ENCODE peak calls at places on chromosome 10, in four cellular contexts. One of them, this sample, is unnamed.

GRCh38 chr10:69789164-69789576 is 12.5 kb upstream of the COL13A1 start:
- DNase-seq in effector memory CD4-positive, alpha-beta T cell: no peak
- DNase-seq in cardiac fibroblast: peak; percentile 20
- DNase-seq in aorta: no peak
- DNase-seq in this sample: no peak

GRCh38 chr10:18214692-18215563 is 74.7 kb downstream of the CACNB2 start:
- DNase-seq in aorta: no peak
- DNase-seq in cardiac fibroblast: peak; percentile 79
- DNase-seq in effector memory CD4-positive, alpha-beta T cell: no peak
- DNase-seq in this sample: peak; percentile 32

GRCh38 chr10:86668297-86669165 is at the start of gene LDB3:
- DNase-seq in effector memory CD4-positive, alpha-beta T cell: no peak
- DNase-seq in aorta: peak; percentile 85
- DNase-seq in cardiac fibroblast: peak; percentile 51
- DNase-seq in this sample: peak; percentile 99

GRCh38 chr10:74344306-74344705 is 193.3 kb downstream of the ADK start:
- DNase-seq in cardiac fibroblast: no peak
- DNase-seq in effector memory CD4-positive, alpha-beta T cell: no peak
- DNase-seq in aorta: no peak
- DNase-seq in this sample: no peak

GRCh38 chr10:786666-787512 is 97.4 kb upstream of the DIP2C start:
- DNase-seq in effector memory CD4-positive, alpha-beta T cell: no peak
- DNase-seq in cardiac fibroblast: no peak
- DNase-seq in aorta: no peak
- DNase-seq in this sample: peak; percentile 54

GRCh38 chr10:121524138-121524817 is 74.0 kb downstream of the FGFR2 start:
- DNase-seq in cardiac fibroblast: no peak
- DNase-seq in aorta: no peak
- DNase-seq in effector memory CD4-positive, alpha-beta T cell: no peak
- DNase-seq in this sample: no peak

GRCh38 chr10:105843786-105844560 is 1202.9 kb downstream of the SORCS3 start:
- DNase-seq in effector memory CD4-positive, alpha-beta T cell: no peak
- DNase-seq in aorta: no peak
- DNase-seq in cardiac fibroblast: no peak
- DNase-seq in this sample: no peak

GRCh38 chr10:86536294-86536861 is 14.8 kb upstream of the WAPL start:
- DNase-seq in effector memory CD4-positive, alpha-beta T cell: peak; percentile 38
- DNase-seq in cardiac fibroblast: no peak
- DNase-seq in aorta: peak; percentile 46
- DNase-seq in this sample: no peak

GRCh38 chr10:7563770-7564169 is 103.0 kb downstream of the ITIH5 start:
- DNase-seq in effector memory CD4-positive, alpha-beta T cell: no peak
- DNase-seq in cardiac fibroblast: no peak
- DNase-seq in aorta: no peak
- DNase-seq in this sample: no peak

GRCh38 chr10:48779077-48779476 is 94.4 kb downstream of the WDFY4 start:
- DNase-seq in cardiac fibroblast: no peak
- DNase-seq in effector memory CD4-positive, alpha-beta T cell: no peak
- DNase-seq in aorta: no peak
- DNase-seq in this sample: no peak

GRCh38 chr10:123150986-123151738 is 3.0 kb upstream of the BUB3 start:
- DNase-seq in cardiac fibroblast: no peak
- DNase-seq in effector memory CD4-positive, alpha-beta T cell: no peak
- DNase-seq in aorta: no peak
- DNase-seq in this sample: peak; percentile 70

GRCh38 chr10:6580279-6581029 is 378 bp upstream of the PRKCQ start:
- DNase-seq in cardiac fibroblast: peak; percentile 21
- DNase-seq in effector memory CD4-positive, alpha-beta T cell: peak; percentile 74
- DNase-seq in aorta: peak; percentile 76
- DNase-seq in this sample: peak; percentile 97

GRCh38 chr10:112791447-112791846 is 158.6 kb upstream of the TCF7L2 start:
- DNase-seq in effector memory CD4-positive, alpha-beta T cell: no peak
- DNase-seq in cardiac fibroblast: no peak
- DNase-seq in aorta: no peak
- DNase-seq in this sample: no peak

GRCh38 chr10:18238875-18239485 is 98.8 kb downstream of the CACNB2 start:
- DNase-seq in cardiac fibroblast: peak; percentile 76
- DNase-seq in aorta: no peak
- DNase-seq in effector memory CD4-positive, alpha-beta T cell: no peak
- DNase-seq in this sample: no peak

GRCh38 chr10:36608866-36609265 is 516.5 kb upstream of the ANKRD30A start:
- DNase-seq in effector memory CD4-positive, alpha-beta T cell: no peak
- DNase-seq in cardiac fibroblast: peak; percentile 26
- DNase-seq in aorta: no peak
- DNase-seq in this sample: peak; percentile 69

GRCh38 chr10:60086862-60087261 is 180.5 kb upstream of the CCDC6 start:
- DNase-seq in aorta: no peak
- DNase-seq in cardiac fibroblast: no peak
- DNase-seq in effector memory CD4-positive, alpha-beta T cell: no peak
- DNase-seq in this sample: peak; percentile 3

GRCh38 chr10:86255405-86256251 is 111.0 kb downstream of the GRID1 start:
- DNase-seq in effector memory CD4-positive, alpha-beta T cell: no peak
- DNase-seq in cardiac fibroblast: no peak
- DNase-seq in aorta: no peak
- DNase-seq in this sample: no peak

GRCh38 chr10:77949167-77949566 is 22.6 kb upstream of the DLG5 start:
- DNase-seq in cardiac fibroblast: peak; percentile 66
- DNase-seq in effector memory CD4-positive, alpha-beta T cell: no peak
- DNase-seq in aorta: peak; percentile 53
- DNase-seq in this sample: no peak

GRCh38 chr10:1776127-1776662 is 38.9 kb upstream of the ADARB2 start:
- DNase-seq in cardiac fibroblast: no peak
- DNase-seq in aorta: no peak
- DNase-seq in effector memory CD4-positive, alpha-beta T cell: no peak
- DNase-seq in this sample: no peak

GRCh38 chr10:114634607-114634974 is 23.5 kb downstream of the ABLIM1 start:
- DNase-seq in aorta: peak; percentile 86
- DNase-seq in cardiac fibroblast: peak; percentile 80
- DNase-seq in effector memory CD4-positive, alpha-beta T cell: no peak
- DNase-seq in this sample: peak; percentile 93

GRCh38 chr10:6456067-6456466 is 124.0 kb downstream of the PRKCQ start:
- DNase-seq in aorta: no peak
- DNase-seq in effector memory CD4-positive, alpha-beta T cell: no peak
- DNase-seq in cardiac fibroblast: no peak
- DNase-seq in this sample: no peak

GRCh38 chr10:14032406-14032998 is 298.2 kb downstream of the FRMD4A start:
- DNase-seq in aorta: no peak
- DNase-seq in cardiac fibroblast: peak; percentile 14
- DNase-seq in effector memory CD4-positive, alpha-beta T cell: peak; percentile 23
- DNase-seq in this sample: no peak

GRCh38 chr10:131926743-131927595 is 26.2 kb downstream of the PPP2R2D start:
- DNase-seq in aorta: no peak
- DNase-seq in effector memory CD4-positive, alpha-beta T cell: no peak
- DNase-seq in cardiac fibroblast: no peak
- DNase-seq in this sample: no peak

GRCh38 chr10:115827180-115827579 is 445.8 kb downstream of the GFRA1 start:
- DNase-seq in cardiac fibroblast: peak; percentile 28
- DNase-seq in effector memory CD4-positive, alpha-beta T cell: no peak
- DNase-seq in aorta: no peak
- DNase-seq in this sample: no peak

GRCh38 chr10:118151461-118151860 is 104.7 kb upstream of the RAB11FIP2 start:
- DNase-seq in aorta: no peak
- DNase-seq in effector memory CD4-positive, alpha-beta T cell: no peak
- DNase-seq in cardiac fibroblast: no peak
- DNase-seq in this sample: no peak

GRCh38 chr10:24353319-24353718 is 144.4 kb downstream of the KIAA1217 start:
- DNase-seq in aorta: no peak
- DNase-seq in effector memory CD4-positive, alpha-beta T cell: no peak
- DNase-seq in cardiac fibroblast: no peak
- DNase-seq in this sample: no peak

GRCh38 chr10:2885956-2886296 is 181.4 kb upstream of the PFKP start:
- DNase-seq in cardiac fibroblast: no peak
- DNase-seq in effector memory CD4-positive, alpha-beta T cell: no peak
- DNase-seq in aorta: no peak
- DNase-seq in this sample: no peak

DNA sequence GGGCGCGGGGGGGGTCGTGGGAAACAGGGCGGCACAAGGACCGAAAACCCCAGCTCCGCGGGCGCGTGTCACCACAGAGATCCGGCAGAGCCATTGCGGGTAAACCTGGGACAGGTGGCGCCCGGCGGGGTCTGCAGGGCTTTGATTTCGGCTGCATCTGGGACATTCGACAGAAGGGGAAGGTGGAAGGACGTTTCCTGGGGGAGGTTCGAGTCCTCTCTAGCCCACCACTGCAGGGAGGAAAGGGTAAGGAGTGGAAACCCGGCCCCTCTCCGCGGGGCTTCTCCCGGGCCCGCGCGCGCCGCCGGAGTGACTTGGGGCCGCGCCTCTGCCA is 7.6 kb downstream of the NKX2-3 start:
- DNase-seq in cardiac fibroblast: no peak
- DNase-seq in effector memory CD4-positive, alpha-beta T cell: no peak
- DNase-seq in aorta: no peak
- DNase-seq in this sample: no peak
- H3K4me3 ChIP-seq in cardiac fibroblast: no peak overlapping the region
- H3K4me3 ChIP-seq in effector memory CD4-positive, alpha-beta T cell: no peak overlapping the region
- H3K4me3 ChIP-seq in aorta: no peak overlapping the region
- H3K4me3 ChIP-seq in this sample: no peak overlapping the region

GRCh38 chr10:97500297-97500575 is 1.5 kb downstream of the UBTD1 start:
- DNase-seq in aorta: no peak
- DNase-seq in cardiac fibroblast: no peak
- DNase-seq in effector memory CD4-positive, alpha-beta T cell: no peak
- DNase-seq in this sample: no peak
- H3K4me3 ChIP-seq in aorta: peak overlapping the region; percentile 65
- H3K4me3 ChIP-seq in cardiac fibroblast: peak overlapping the region; percentile 88
- H3K4me3 ChIP-seq in effector memory CD4-positive, alpha-beta T cell: no peak overlapping the region
- H3K4me3 ChIP-seq in this sample: peak overlapping the region; percentile 99

GRCh38 chr10:21513035-21513434 is 12.4 kb downstream of the SKIDA1 start:
- DNase-seq in cardiac fibroblast: no peak
- DNase-seq in effector memory CD4-positive, alpha-beta T cell: no peak
- DNase-seq in aorta: no peak
- DNase-seq in this sample: no peak

GRCh38 chr10:21508987-21509334 is 16.5 kb downstream of the SKIDA1 start:
- DNase-seq in cardiac fibroblast: no peak
- DNase-seq in aorta: no peak
- DNase-seq in effector memory CD4-positive, alpha-beta T cell: no peak
- DNase-seq in this sample: no peak

GRCh38 chr10:21511931-21512330 is 13.6 kb downstream of the SKIDA1 start:
- DNase-seq in cardiac fibroblast: no peak
- DNase-seq in aorta: no peak
- DNase-seq in effector memory CD4-positive, alpha-beta T cell: no peak
- DNase-seq in this sample: peak; percentile 65

GRCh38 chr10:21509391-21510217 is 15.9 kb downstream of the SKIDA1 start:
- DNase-seq in aorta: no peak
- DNase-seq in cardiac fibroblast: no peak
- DNase-seq in effector memory CD4-positive, alpha-beta T cell: no peak
- DNase-seq in this sample: peak; percentile 71

GRCh38 chr10:21510218-21511070 is 15.0 kb downstream of the SKIDA1 start:
- DNase-seq in effector memory CD4-positive, alpha-beta T cell: no peak
- DNase-seq in cardiac fibroblast: no peak
- DNase-seq in aorta: no peak
- DNase-seq in this sample: peak; percentile 93
- H3K4me3 ChIP-seq in effector memory CD4-positive, alpha-beta T cell: no peak overlapping the region
- H3K4me3 ChIP-seq in cardiac fibroblast: no peak overlapping the region
- H3K4me3 ChIP-seq in aorta: peak overlapping the region; percentile 40
- H3K4me3 ChIP-seq in this sample: peak overlapping the region; percentile 65

GRCh38 chr10:92108120-92108519 is 182.8 kb downstream of the CPEB3 start:
- DNase-seq in effector memory CD4-positive, alpha-beta T cell: no peak
- DNase-seq in aorta: no peak
- DNase-seq in cardiac fibroblast: no peak
- DNase-seq in this sample: no peak
- H3K4me3 ChIP-seq in effector memory CD4-positive, alpha-beta T cell: no peak overlapping the region
- H3K4me3 ChIP-seq in aorta: no peak overlapping the region
- H3K4me3 ChIP-seq in cardiac fibroblast: no peak overlapping the region
- H3K4me3 ChIP-seq in this sample: no peak overlapping the region

GRCh38 chr10:119211625-119212441 is 4.5 kb downstream of the GRK5 start:
- DNase-seq in cardiac fibroblast: peak; percentile 42
- DNase-seq in effector memory CD4-positive, alpha-beta T cell: no peak
- DNase-seq in aorta: no peak
- DNase-seq in this sample: peak; percentile 58
- H3K4me3 ChIP-seq in cardiac fibroblast: no peak overlapping the region
- H3K4me3 ChIP-seq in effector memory CD4-positive, alpha-beta T cell: peak overlapping the region; percentile 47
- H3K4me3 ChIP-seq in aorta: peak overlapping the region; percentile 23
- H3K4me3 ChIP-seq in this sample: no peak overlapping the region

GRCh38 chr10:125156196-125156595 is 4.2 kb downstream of the CTBP2 start:
- DNase-seq in aorta: no peak
- DNase-seq in cardiac fibroblast: no peak
- DNase-seq in effector memory CD4-positive, alpha-beta T cell: no peak
- DNase-seq in this sample: no peak
- H3K4me3 ChIP-seq in aorta: no peak overlapping the region
- H3K4me3 ChIP-seq in cardiac fibroblast: no peak overlapping the region
- H3K4me3 ChIP-seq in effector memory CD4-positive, alpha-beta T cell: no peak overlapping the region
- H3K4me3 ChIP-seq in this sample: no peak overlapping the region

GRCh38 chr10:16967866-16968721 is 150.9 kb upstream of the RSU1 start:
- DNase-seq in aorta: peak; percentile 62
- DNase-seq in cardiac fibroblast: peak; percentile 94
- DNase-seq in effector memory CD4-positive, alpha-beta T cell: no peak
- DNase-seq in this sample: peak; percentile 76

GRCh38 chr10:16965242-16965620 is 148.0 kb upstream of the RSU1 start:
- DNase-seq in effector memory CD4-positive, alpha-beta T cell: no peak
- DNase-seq in cardiac fibroblast: no peak
- DNase-seq in aorta: no peak
- DNase-seq in this sample: no peak

GRCh38 chr10:16965740-16966447 is 148.7 kb upstream of the RSU1 start:
- DNase-seq in aorta: peak; percentile 66
- DNase-seq in effector memory CD4-positive, alpha-beta T cell: no peak
- DNase-seq in cardiac fibroblast: peak; percentile 88
- DNase-seq in this sample: peak; percentile 86

GRCh38 chr10:16967000-16967865 is 150.0 kb upstream of the RSU1 start:
- DNase-seq in effector memory CD4-positive, alpha-beta T cell: no peak
- DNase-seq in cardiac fibroblast: peak; percentile 59
- DNase-seq in aorta: no peak
- DNase-seq in this sample: no peak

DNA sequence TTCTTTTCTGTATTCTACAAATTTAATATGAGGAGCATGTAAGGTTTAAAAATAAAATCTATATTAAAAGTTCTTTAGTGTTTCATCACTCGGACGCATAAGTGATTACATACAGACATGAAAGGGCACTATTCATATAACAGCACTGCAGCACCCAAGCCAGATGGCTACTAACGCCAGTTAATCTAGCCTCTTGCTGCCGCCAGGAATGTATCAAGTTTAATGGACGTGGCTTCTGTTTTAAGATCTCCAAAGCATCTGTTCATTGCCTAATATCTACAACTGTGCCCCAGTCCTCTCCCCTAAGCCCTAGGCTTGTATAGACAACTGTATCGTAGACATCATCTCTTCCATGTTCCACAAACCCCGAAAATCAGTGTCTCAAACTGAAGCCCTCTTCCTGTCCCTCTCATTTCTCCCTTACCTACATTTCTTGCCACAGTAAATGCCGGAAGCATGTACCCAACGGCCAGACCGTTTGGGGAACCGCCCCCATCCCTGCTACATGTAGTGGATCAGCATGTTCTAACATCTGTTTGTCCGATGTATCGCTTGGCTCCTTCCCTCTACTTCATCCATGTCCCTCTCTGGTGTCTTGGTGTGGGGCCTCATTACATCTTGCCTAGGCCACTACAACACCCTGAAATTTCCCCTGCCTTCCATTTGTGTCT is 147.5 kb upstream of the RSU1 start:
- DNase-seq in aorta: no peak
- DNase-seq in cardiac fibroblast: no peak
- DNase-seq in effector memory CD4-positive, alpha-beta T cell: no peak
- DNase-seq in this sample: no peak
- H3K4me3 ChIP-seq in aorta: no peak overlapping the region
- H3K4me3 ChIP-seq in cardiac fibroblast: no peak overlapping the region
- H3K4me3 ChIP-seq in effector memory CD4-positive, alpha-beta T cell: no peak overlapping the region
- H3K4me3 ChIP-seq in this sample: no peak overlapping the region

This sample was measured in osteoblast.